ENCODE peak calls at places on chromosomes 6 and 20, in four cellular contexts. One of them, this sample, is unnamed. For H3K36me3, the result is how much of the 10 kb centered on the place peaks cover.

GRCh38 chr6:138001750-138002349 is 105.4 kb downstream of the PERP start:
- DNase-seq in HepG2: peak
- DNase-seq in H1: peak
- DNase-seq in GM12878: no peak
- DNase-seq in this sample: no peak

GRCh38 chr20:24102290-24102689 is 113.7 kb upstream of the GGTLC1 start:
- DNase-seq in HepG2: peak
- DNase-seq in H1: peak
- DNase-seq in GM12878: no peak
- DNase-seq in this sample: peak

GRCh38 chr20:32285621-32286334 is 8.3 kb downstream of the KIF3B start:
- DNase-seq in GM12878: peak
- DNase-seq in H1: no peak
- DNase-seq in HepG2: no peak
- DNase-seq in this sample: no peak

GRCh38 chr20:4509825-4510522 is 211.7 kb upstream of the PRND start:
- DNase-seq in H1: no peak
- DNase-seq in GM12878: no peak
- DNase-seq in HepG2: no peak
- DNase-seq in this sample: no peak

GRCh38 chr6:144898052-144898689 is 613.0 kb downstream of the UTRN start:
- DNase-seq in H1: no peak
- DNase-seq in HepG2: no peak
- DNase-seq in GM12878: no peak
- DNase-seq in this sample: no peak

GRCh38 chr6:151962246-151962846 is 154.9 kb downstream of the ESR1 start:
- DNase-seq in HepG2: peak
- DNase-seq in H1: no peak
- DNase-seq in GM12878: no peak
- DNase-seq in this sample: no peak

GRCh38 chr6:114592506-114592905 is 249.7 kb upstream of the HS3ST5 start:
- DNase-seq in H1: no peak
- DNase-seq in GM12878: no peak
- DNase-seq in HepG2: no peak
- DNase-seq in this sample: no peak

GRCh38 chr6:158283304-158284005 is 28.8 kb upstream of the TULP4 start:
- DNase-seq in HepG2: no peak
- DNase-seq in GM12878: no peak
- DNase-seq in H1: no peak
- DNase-seq in this sample: peak

GRCh38 chr6:147131728-147132127 is 72.5 kb upstream of the STXBP5 start:
- DNase-seq in HepG2: no peak
- DNase-seq in H1: no peak
- DNase-seq in GM12878: no peak
- DNase-seq in this sample: no peak

GRCh38 chr20:57680131-57680716 is 29.6 kb downstream of the PMEPA1 start:
- DNase-seq in H1: no peak
- DNase-seq in HepG2: no peak
- DNase-seq in GM12878: peak
- DNase-seq in this sample: no peak
- H3K36me3 ChIP-seq in H1: under half
- H3K36me3 ChIP-seq in HepG2: under half
- H3K36me3 ChIP-seq in GM12878: under half
- H3K36me3 ChIP-seq in this sample: under half

GRCh38 chr6:1377526-1378223 is 11.7 kb upstream of the FOXF2 start:
- DNase-seq in HepG2: no peak
- DNase-seq in GM12878: no peak
- DNase-seq in H1: no peak
- DNase-seq in this sample: no peak

GRCh38 chr6:1378224-1379025 is 11.0 kb upstream of the FOXF2 start:
- DNase-seq in HepG2: no peak
- DNase-seq in GM12878: no peak
- DNase-seq in H1: no peak
- DNase-seq in this sample: no peak

GRCh38 chr6:1379810-1380198 is 9.6 kb upstream of the FOXF2 start:
- DNase-seq in HepG2: no peak
- DNase-seq in H1: no peak
- DNase-seq in GM12878: no peak
- DNase-seq in this sample: no peak

GRCh38 chr6:1380625-1381396 is 8.6 kb upstream of the FOXF2 start:
- DNase-seq in HepG2: no peak
- DNase-seq in GM12878: no peak
- DNase-seq in H1: no peak
- DNase-seq in this sample: no peak

GRCh38 chr6:1379026-1379809 is 10.2 kb upstream of the FOXF2 start:
- DNase-seq in GM12878: no peak
- DNase-seq in HepG2: no peak
- DNase-seq in H1: no peak
- DNase-seq in this sample: no peak
- TF ChIP-seq YY1 in GM12878: no peak
- TF ChIP-seq YY1 in HepG2: no peak
- TF ChIP-seq YY1 in H1: no peak
- TF ChIP-seq YY1 in this sample: no peak

DNA sequence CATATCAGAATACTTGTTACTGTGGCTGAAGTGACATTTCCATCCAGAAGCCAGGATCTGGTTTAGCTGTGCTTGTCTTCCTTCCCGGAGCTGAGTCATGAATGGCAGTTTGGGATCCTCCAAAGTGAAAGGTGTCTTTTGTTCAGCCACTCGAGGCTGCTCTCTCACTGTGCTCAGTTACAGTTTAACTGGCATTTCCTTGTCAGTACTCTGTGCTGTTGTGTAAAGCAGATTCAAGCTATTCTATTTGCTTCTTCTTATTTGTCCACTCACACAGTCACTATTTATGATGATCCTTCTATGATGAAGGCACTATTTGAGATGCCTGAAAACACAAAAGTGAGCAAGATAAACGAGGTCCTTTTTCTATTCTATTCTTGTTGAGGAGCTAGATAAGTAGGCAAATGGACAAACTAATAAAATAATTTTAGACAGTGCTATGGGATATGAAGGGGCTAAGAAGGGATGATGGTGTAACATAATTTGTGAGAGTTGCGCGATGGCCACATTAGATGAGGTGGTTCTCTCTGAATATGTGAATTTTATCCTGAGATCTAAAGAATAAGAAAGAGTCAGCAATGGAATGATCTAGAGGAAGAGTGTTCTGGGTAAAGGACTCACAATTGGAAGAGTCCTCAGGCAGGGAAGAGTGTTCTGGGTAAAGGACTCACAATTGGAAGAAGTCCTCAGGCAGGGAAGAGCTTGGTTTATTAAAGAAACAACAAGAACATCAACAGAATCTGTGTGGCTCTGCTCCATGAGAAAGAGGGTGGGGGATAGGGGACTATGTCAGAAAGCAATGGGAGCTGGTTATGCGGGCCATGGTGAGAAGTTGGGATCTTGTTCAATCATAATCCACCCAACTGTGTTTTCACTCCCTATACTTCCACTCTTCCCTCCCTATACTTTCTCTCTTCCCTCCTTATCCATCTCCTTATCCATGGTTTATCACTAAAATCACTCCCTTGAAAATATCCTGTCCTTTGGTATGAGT is 40.1 kb downstream of the CYP24A1 start:
- DNase-seq in HepG2: peak
- DNase-seq in H1: no peak
- DNase-seq in GM12878: no peak
- DNase-seq in this sample: no peak
- TF ChIP-seq SUZ12 in HepG2: no peak
- TF ChIP-seq SUZ12 in H1: no peak
- TF ChIP-seq SUZ12 in GM12878: no peak
- TF ChIP-seq SUZ12 in this sample: no peak

DNA sequence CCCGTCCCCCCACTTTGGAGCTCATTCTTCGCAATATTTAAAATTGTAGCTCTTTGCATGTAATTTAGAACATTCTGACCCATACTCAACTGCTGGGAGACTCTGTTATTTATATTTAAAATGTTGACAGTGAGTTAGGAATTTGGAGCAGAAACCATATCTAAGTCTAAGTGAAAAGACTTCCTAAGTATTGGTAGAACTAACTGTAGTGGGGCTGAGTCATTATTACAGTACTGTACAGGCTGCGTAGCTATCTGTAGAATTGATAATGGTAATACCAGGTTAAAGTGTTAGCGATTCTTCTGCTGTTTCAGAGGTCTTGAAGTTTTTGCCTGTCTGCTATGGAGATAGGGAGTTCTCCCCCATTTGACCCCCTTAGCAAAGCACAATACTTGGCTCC is 3.6 kb downstream of the TOP1 start:
- DNase-seq in HepG2: no peak
- DNase-seq in GM12878: no peak
- DNase-seq in H1: no peak
- DNase-seq in this sample: no peak
- H3K36me3 ChIP-seq in HepG2: under half
- H3K36me3 ChIP-seq in GM12878: under half
- H3K36me3 ChIP-seq in H1: under half
- H3K36me3 ChIP-seq in this sample: under half

This sample was measured in NT2/D1.